ENCODE peak calls at places on chromosomes 4 and X, in nine cellular contexts. M, W, U, S, H, Q, F, P and I are unnamed samples.

GRCh38 chr4:98343640-98344039 is 82.5 kb downstream of the RAP1GDS1 start:
- DNase-seq in U (no peak), M (no peak), W (no peak), F (no peak), Q (no peak), H (no peak), P (no peak), S (no peak), I (no peak)

GRCh38 chr4:30553721-30554120 is 166.4 kb upstream of the PCDH7 start:
- DNase-seq in F (no peak), M (no peak), U (peak; percentile 13), S (no peak), P (no peak), H (no peak), W (peak; percentile 2), Q (no peak), I (no peak)

GRCh38 chr4:2484993-2485392 is 16.1 kb downstream of the RNF4 start:
- DNase-seq in S (peak; percentile 82), M (peak; percentile 46), H (peak; percentile 50), U (no peak), P (peak; percentile 34), Q (no peak), W (peak; percentile 51), F (no peak), I (peak; percentile 72)

GRCh38 chr4:16573181-16573580 is 325.3 kb downstream of the LDB2 start:
- DNase-seq in P (no peak), Q (no peak), S (peak; percentile 41), F (no peak), H (no peak), M (no peak), W (peak; percentile 23), U (peak; percentile 20), I (no peak)

GRCh38 chr4:40254961-40255721 is 58.3 kb downstream of the RHOH start:
- DNase-seq in M (no peak), S (no peak), U (peak; percentile 81), H (no peak), F (no peak), Q (no peak), P (no peak), W (peak; percentile 83), I (no peak)

GRCh38 chr4:169151671-169152070 is 119.1 kb downstream of the SH3RF1 start:
- DNase-seq in S (no peak), W (peak; percentile 75), H (no peak), P (no peak), U (peak; percentile 85), M (no peak), Q (no peak), F (no peak), I (no peak)

GRCh38 chrX:41335590-41336331 is 1.8 kb downstream of the DDX3X start:
- DNase-seq in P (no peak), S (peak; percentile 11), F (no peak), U (peak; percentile 50), H (no peak), W (peak; percentile 64), Q (no peak), M (no peak), I (no peak)

GRCh38 chr4:37685211-37685725 is 908 bp downstream of the RELL1 start:
- DNase-seq in F (no peak), U (peak; percentile 85), Q (no peak), H (peak; percentile 27), P (no peak), M (peak; percentile 44), W (peak; percentile 53), S (peak; percentile 43), I (peak; percentile 30)

GRCh38 chr4:112060212-112060611 is 85.0 kb upstream of the FAM241A start:
- DNase-seq in F (no peak), U (peak; percentile 23), S (peak; percentile 24), Q (no peak), P (no peak), H (no peak), W (peak; percentile 58), M (no peak), I (no peak)

GRCh38 chrX:134803551-134804183 is 145.4 kb upstream of the PLAC1 start:
- DNase-seq in U (no peak), P (no peak), S (no peak), H (no peak), M (peak; percentile 21), W (no peak), F (no peak), Q (no peak), I (peak; percentile 27)

GRCh38 chrX:45009371-45010000 is 136.5 kb downstream of the KDM6A start:
- DNase-seq in H (no peak), W (peak; percentile 37), F (no peak), M (no peak), Q (no peak), S (peak; percentile 5), P (no peak), U (no peak), I (no peak)

GRCh38 chr4:40152642-40153041 is 44.2 kb upstream of the RHOH start:
- DNase-seq in Q (no peak), M (no peak), F (no peak), W (no peak), P (no peak), H (no peak), U (no peak), S (no peak), I (peak; percentile 27)

GRCh38 chr4:151436093-151436518 is 27.1 kb downstream of the FHIP1A start:
- DNase-seq in U (no peak), S (no peak), H (no peak), W (peak; percentile 38), P (no peak), Q (no peak), F (peak; percentile 26), M (no peak), I (no peak)

GRCh38 chr4:190014771-190015537 is 12.1 kb downstream of the FRG2 start:
- DNase-seq in M (no peak), W (no peak), Q (no peak), P (no peak), U (no peak), F (peak; percentile 6), H (no peak), S (peak; percentile 42), I (no peak)

GRCh38 chr4:150890246-150890645 is 124.8 kb downstream of the LRBA start:
- DNase-seq in F (no peak), W (peak; percentile 7), H (no peak), Q (no peak), M (no peak), U (no peak), S (no peak), P (no peak), I (no peak)

GRCh38 chr4:93018243-93018642 is 714.5 kb downstream of the GRID2 start:
- DNase-seq in F (peak; percentile 60), H (no peak), S (no peak), U (no peak), P (no peak), M (no peak), W (peak; percentile 5), Q (no peak), I (no peak)

GRCh38 chr4:6225469-6225868 is 25.1 kb upstream of the JAKMIP1 start:
- DNase-seq in F (peak; percentile 18), S (peak; percentile 48), W (peak; percentile 14), H (no peak), Q (no peak), M (no peak), P (no peak), U (peak; percentile 4), I (no peak)

GRCh38 chr4:123478859-123479345 is 82.3 kb downstream of the SPRY1 start:
- DNase-seq in H (no peak), U (peak; percentile 56), F (peak; percentile 41), Q (no peak), M (no peak), S (peak; percentile 30), W (peak; percentile 72), P (no peak), I (no peak)

GRCh38 chr4:110886856-110887255 is 264.0 kb upstream of the PITX2 start:
- DNase-seq in F (no peak), W (no peak), P (no peak), U (no peak), M (no peak), S (no peak), H (no peak), Q (no peak), I (no peak)

GRCh38 chrX:64439551-64439950 is 44.3 kb upstream of the MTMR8 start:
- DNase-seq in H (no peak), F (no peak), W (no peak), M (no peak), S (no peak), P (no peak), Q (no peak), U (no peak), I (no peak)

GRCh38 chr4:74161676-74162450 is 3.9 kb downstream of the MTHFD2L start:
- DNase-seq in W (peak; percentile 51), Q (no peak), F (no peak), S (no peak), U (peak; percentile 48), P (no peak), H (no peak), M (no peak), I (no peak)

GRCh38 chr4:70734971-70735370 is 13.2 kb downstream of the RUFY3 start:
- DNase-seq in F (no peak), S (no peak), Q (no peak), H (no peak), W (no peak), U (no peak), P (no peak), M (no peak), I (no peak)

GRCh38 chrX:111102636-111103035 is 6.6 kb downstream of the PAK3 start:
- DNase-seq in M (no peak), U (no peak), S (no peak), P (no peak), F (no peak), W (no peak), H (no peak), Q (no peak), I (no peak)

GRCh38 chr4:97153042-97153441 is 990.2 kb downstream of the STPG2 start:
- DNase-seq in P (no peak), W (peak; percentile 14), U (no peak), F (peak; percentile 7), H (no peak), M (no peak), Q (no peak), S (no peak), I (no peak)